ENCODE peak calls at places on chromosomes 2 and 18, in eight cellular contexts. B is activated naive CD8-positive, alpha-beta T cell treated with anti-CD3 and anti-CD28 coated beads for 36 hours; R is left ventricle myocardium inferior; J is lung microvascular endothelial cell; D is cardiac muscle cell; C is activated CD4-positive, alpha-beta T cell treated with anti-CD3 and anti-CD28 coated beads, Interleukin-2, amount 50 U/mL, for 48 hours; K is mesothelial cell of epicardium; S is ELR. O is an unnamed sample.

GRCh38 chr2:120105360-120105759 is 92.5 kb downstream of the EPB41L5 start:
- DNase-seq in B (no peak), R (no peak), J (no peak), D (no peak), C (no peak), K (no peak), S (peak), O (no peak)

GRCh38 chr2:120703330-120703994 is 32.2 kb upstream of the GLI2 start:
- DNase-seq in B (no peak), R (no peak), J (peak), D (peak), C (no peak), K (no peak), S (peak), O (peak)

GRCh38 chr2:53970898-53971681 is at the start of gene PSME4:
- DNase-seq in B (peak), R (peak), J (peak), D (peak), C (peak), K (peak), S (peak), O (peak)

GRCh38 chr2:53445376-53446072 is 322.1 kb upstream of the CHAC2 start:
- DNase-seq in B (no peak), R (no peak), J (no peak), D (peak), C (peak), K (no peak), S (peak), O (no peak)

GRCh38 chr2:206969192-206969591 is 29.9 kb downstream of the CPO start:
- DNase-seq in B (no peak), R (no peak), J (no peak), D (no peak), C (no peak), K (no peak), S (no peak), O (no peak)

GRCh38 chr2:11343344-11343625 is 1.2 kb downstream of the ROCK2 start:
- DNase-seq in B (no peak), R (no peak), J (no peak), D (no peak), C (no peak), K (no peak), S (no peak), O (no peak)

GRCh38 chr2:56132138-56132537 is 51.7 kb upstream of the CCDC85A start:
- DNase-seq in B (no peak), R (no peak), J (peak), D (peak), C (no peak), K (no peak), S (peak), O (peak)

GRCh38 chr2:146278881-146279280 is 1565.9 kb upstream of the ACVR2A start:
- DNase-seq in B (no peak), R (no peak), J (no peak), D (no peak), C (no peak), K (no peak), S (no peak), O (no peak)

GRCh38 chr2:108541451-108541850 is 7.2 kb downstream of the LIMS1 start:
- DNase-seq in B (no peak), R (no peak), J (no peak), D (no peak), C (no peak), K (no peak), S (no peak), O (no peak)

GRCh38 chr2:142649581-142649980 is 227.9 kb upstream of the KYNU start:
- DNase-seq in B (no peak), R (no peak), J (no peak), D (no peak), C (no peak), K (no peak), S (no peak), O (no peak)

GRCh38 chr2:88669371-88670214 is 21.9 kb upstream of the RPIA start:
- DNase-seq in B (peak), R (no peak), J (peak), D (peak), C (no peak), K (no peak), S (peak), O (peak)

GRCh38 chr2:71498261-71498701 is 44.9 kb downstream of the DYSF start:
- DNase-seq in B (no peak), R (no peak), J (peak), D (peak), C (no peak), K (no peak), S (peak), O (no peak)

GRCh38 chr2:144201868-144202468 is 318.0 kb downstream of the ZEB2 start:
- DNase-seq in B (no peak), R (no peak), J (peak), D (no peak), C (no peak), K (no peak), S (peak), O (no peak)

GRCh38 chr18:42274488-42275137 is 319.6 kb downstream of the PIK3C3 start:
- DNase-seq in B (no peak), R (no peak), J (peak), D (peak), C (no peak), K (no peak), S (peak), O (no peak)

GRCh38 chr2:238107525-238108422 is 7.6 kb downstream of the ESPNL start:
- DNase-seq in B (no peak), R (no peak), J (no peak), D (no peak), C (no peak), K (no peak), S (no peak), O (no peak)

GRCh38 chr18:35005963-35006577 is 35.1 kb upstream of the MAPRE2 start:
- DNase-seq in B (no peak), R (no peak), J (peak), D (peak), C (no peak), K (no peak), S (peak), O (peak)